ENCODE peak calls at places on chromosomes 11 and 22, in seven cellular contexts. B is heart left ventricle, C is upper lobe of left lung, T is suprapubic skin, M is body of pancreas, U is ovary, I is right lobe of liver. Y is an unnamed sample.

GRCh38 chr11:47305734-47306483 is 36.0 kb downstream of the MADD start:
- DNase-seq in B (peak; percentile 70), C (no peak), T (no peak), M (no peak), U (no peak), I (peak; percentile 60), Y (no peak)

GRCh38 chr11:123690490-123690889 is 36.1 kb upstream of the SCN3B start:
- DNase-seq in B (no peak), C (no peak), T (no peak), M (no peak), U (no peak), I (no peak), Y (no peak)

GRCh38 chr11:11798586-11799438 is 43.0 kb upstream of the USP47 start:
- DNase-seq in B (peak; percentile 78), C (peak; percentile 86), T (peak; percentile 87), M (peak; percentile 92), U (peak; percentile 70), I (peak; percentile 87), Y (no peak)

GRCh38 chr11:27914080-27914479 is 193.9 kb downstream of the KIF18A start:
- DNase-seq in B (no peak), C (no peak), T (no peak), M (no peak), U (no peak), I (no peak), Y (no peak)

GRCh38 chr11:24375351-24375750 is 121.5 kb upstream of the LUZP2 start:
- DNase-seq in B (no peak), C (no peak), T (no peak), M (no peak), U (no peak), I (no peak), Y (no peak)

GRCh38 chr11:111308140-111308539 is 9.8 kb downstream of the POU2AF3 start:
- DNase-seq in B (no peak), C (peak; percentile 42), T (no peak), M (peak; percentile 94), U (no peak), I (peak; percentile 89), Y (no peak)

GRCh38 chr11:83835423-83835822 is 549.3 kb upstream of the CCDC90B start:
- DNase-seq in B (no peak), C (no peak), T (no peak), M (no peak), U (no peak), I (no peak), Y (no peak)

GRCh38 chr11:102010776-102011500 is 36.3 kb upstream of the CFAP300 start:
- DNase-seq in B (peak; percentile 42), C (peak; percentile 89), T (peak; percentile 85), M (peak; percentile 7), U (no peak), I (no peak), Y (no peak)

GRCh38 chr11:11528986-11529385 is 92.8 kb downstream of the GALNT18 start:
- DNase-seq in B (no peak), C (no peak), T (no peak), M (no peak), U (no peak), I (no peak), Y (no peak)

GRCh38 chr11:5291207-5291838 is 10.4 kb downstream of the OR51B4 start:
- DNase-seq in B (no peak), C (no peak), T (no peak), M (no peak), U (no peak), I (no peak), Y (no peak)

GRCh38 chr11:35073691-35074382 is 65.1 kb upstream of the CD44 start:
- DNase-seq in B (no peak), C (no peak), T (no peak), M (no peak), U (no peak), I (no peak), Y (no peak)

GRCh38 chr11:32232516-32232915 is 141.6 kb downstream of the RCN1 start:
- DNase-seq in B (no peak), C (no peak), T (no peak), M (no peak), U (no peak), I (no peak), Y (no peak)

GRCh38 chr11:114416441-114416928 is 16.0 kb downstream of the RBM7 start:
- DNase-seq in B (no peak), C (no peak), T (no peak), M (no peak), U (no peak), I (no peak), Y (no peak)

DNA sequence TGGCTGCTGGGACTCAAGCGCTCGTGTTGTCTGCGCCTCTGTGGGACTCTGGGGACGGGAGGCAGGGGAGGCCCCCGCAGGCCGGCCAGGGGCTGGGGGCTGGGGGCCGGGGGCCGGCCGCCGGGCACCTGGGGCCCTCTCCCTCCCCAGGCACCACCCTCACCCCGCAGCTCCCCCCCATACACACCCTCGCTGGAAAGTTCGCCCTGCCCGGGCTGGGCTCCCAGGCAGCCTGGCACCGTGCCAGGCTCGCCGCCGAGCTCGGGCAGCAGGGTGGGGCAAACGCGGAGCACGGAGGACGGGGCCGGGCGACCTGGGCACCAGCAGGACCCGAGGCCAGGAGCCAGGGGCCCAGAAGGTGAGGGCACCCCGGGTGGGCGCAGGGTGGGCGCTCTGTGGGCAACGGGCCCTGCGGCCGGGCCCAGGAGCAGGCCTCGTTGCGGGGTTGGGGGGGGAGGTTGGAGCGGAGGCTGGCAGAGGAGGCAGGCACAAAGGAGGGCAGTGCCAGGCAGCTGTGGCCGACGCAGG is 76.7 kb upstream of the WNT7B start:
- DNase-seq in B (peak; percentile 83), C (peak; percentile 84), T (peak; percentile 86), M (peak; percentile 84), U (peak; percentile 81), I (peak; percentile 90), Y (no peak)
- TF ChIP-seq POLR2A in B (peak; percentile 56), C (peak; percentile 29), T (no peak), M (peak; percentile 34), U (no peak), I (no peak), Y (no peak)

GRCh38 chr11:62145261-62145871 is 21.6 kb downstream of the INCENP start:
- DNase-seq in B (no peak), C (no peak), T (no peak), M (peak; percentile 66), U (no peak), I (no peak), Y (no peak)

GRCh38 chr11:62142921-62143320 is 19.1 kb downstream of the INCENP start:
- DNase-seq in B (no peak), C (no peak), T (peak; percentile 34), M (no peak), U (peak; percentile 54), I (no peak), Y (no peak)

GRCh38 chr11:62142043-62142375 is 18.2 kb downstream of the INCENP start:
- DNase-seq in B (no peak), C (no peak), T (peak; percentile 50), M (no peak), U (no peak), I (no peak), Y (no peak)

GRCh38 chr11:62144641-62145255 is 20.9 kb downstream of the INCENP start:
- DNase-seq in B (no peak), C (no peak), T (peak; percentile 77), M (no peak), U (no peak), I (no peak), Y (peak; percentile 77)

DNA sequence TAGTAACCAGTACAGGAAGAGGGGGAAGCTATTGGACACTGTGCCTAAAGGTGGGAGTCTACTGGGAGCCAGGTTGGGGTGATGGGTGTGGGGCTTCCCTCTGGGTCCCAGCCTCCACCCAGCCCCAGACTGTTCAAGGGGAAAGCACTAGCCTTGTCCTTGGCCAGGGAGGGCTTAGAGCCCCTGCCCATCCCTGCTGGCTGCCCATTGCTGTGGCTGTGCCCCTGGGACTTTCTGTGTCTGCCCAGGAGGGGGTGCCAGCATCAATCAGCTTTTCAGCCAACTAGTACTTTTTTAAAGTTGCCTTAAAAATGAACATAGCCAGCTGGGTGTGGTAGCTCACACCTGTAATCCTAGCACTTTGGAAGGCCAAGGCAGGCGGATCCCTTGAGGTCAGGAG is 19.9 kb downstream of the INCENP start:
- DNase-seq in B (no peak), C (no peak), T (peak; percentile 63), M (no peak), U (no peak), I (no peak), Y (no peak)
- TF ChIP-seq CTCF in B (no peak), C (no peak), T (no peak), M (no peak), U (no peak), I (no peak), Y (no peak)

DNA sequence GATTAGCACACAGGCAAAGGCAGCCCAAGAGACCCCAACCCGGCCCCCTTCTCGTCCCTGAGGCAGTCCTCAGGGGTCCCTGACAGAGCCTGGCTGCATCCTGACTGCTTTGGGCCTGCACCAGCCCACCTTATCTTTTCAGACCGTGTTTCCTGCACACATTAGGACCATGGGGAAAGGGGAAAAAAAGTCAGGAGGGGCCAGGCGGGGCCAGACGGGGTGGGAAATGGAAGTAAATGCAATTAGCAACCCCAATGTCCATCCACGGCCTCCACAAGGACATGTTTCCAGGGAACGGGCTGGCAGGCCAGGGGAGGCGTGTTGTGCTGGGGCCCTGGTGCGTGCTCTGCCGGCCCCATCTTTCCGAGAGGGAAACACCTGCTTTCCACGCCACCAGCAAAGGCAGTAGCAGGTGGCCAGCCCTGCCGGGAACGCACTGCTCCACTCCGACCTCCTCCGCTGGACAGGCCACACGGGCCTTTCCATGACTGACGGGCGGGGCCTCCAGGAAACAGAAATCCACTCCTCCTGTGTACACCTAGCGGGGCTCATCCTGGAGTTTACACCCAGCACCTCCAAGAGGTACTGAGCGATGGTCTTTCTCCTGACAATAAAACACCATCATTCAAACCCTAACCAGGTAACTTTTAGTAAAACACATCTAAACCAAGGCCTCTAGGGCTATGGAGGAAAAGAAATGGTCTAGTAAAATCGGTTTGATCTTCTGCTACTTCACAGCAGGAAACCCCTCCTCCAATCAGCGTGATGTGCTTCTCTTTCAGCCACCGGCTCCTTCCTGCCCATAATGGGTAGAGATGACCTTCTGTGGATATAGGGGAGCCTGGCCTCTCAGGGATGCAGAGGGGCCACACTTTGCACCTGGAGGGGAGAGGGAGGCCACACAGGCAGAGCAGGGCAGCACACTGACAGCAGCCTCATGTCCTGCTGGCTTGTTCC is 7.2 kb downstream of the EHD1 start:
- DNase-seq in B (no peak), C (no peak), T (no peak), M (peak; percentile 48), U (no peak), I (no peak), Y (no peak)
- H3K4me1 ChIP-seq in B (peaks cover 91% of the 10 kb centered on the region), C (peaks cover 84% of the 10 kb centered on the region), T (peaks cover 81% of the 10 kb centered on the region), M (peaks cover 19% of the 10 kb centered on the region), U (peaks cover 20% of the 10 kb centered on the region), I (peaks cover 66% of the 10 kb centered on the region), Y (peaks cover 92% of the 10 kb centered on the region)

GRCh38 chr11:72113170-72113808 is 794 bp upstream of the ANAPC15 start:
- DNase-seq in B (no peak), C (no peak), T (no peak), M (no peak), U (no peak), I (no peak), Y (no peak)

GRCh38 chr11:72114570-72114969 is 2.1 kb upstream of the ANAPC15 start:
- DNase-seq in B (no peak), C (no peak), T (no peak), M (no peak), U (no peak), I (no peak), Y (no peak)

GRCh38 chr11:72112541-72113136 is at the start of gene ANAPC15:
- DNase-seq in B (peak; percentile 99), C (peak; percentile 99), T (peak; percentile 100), M (peak; percentile 98), U (peak; percentile 99), I (peak; percentile 99), Y (peak; percentile 100)

GRCh38 chr11:72111300-72111699 is 1.2 kb downstream of the ANAPC15 start:
- DNase-seq in B (no peak), C (no peak), T (no peak), M (no peak), U (no peak), I (no peak), Y (no peak)

GRCh38 chr11:72111803-72112540 is 523 bp downstream of the ANAPC15 start:
- DNase-seq in B (peak; percentile 97), C (peak; percentile 98), T (peak; percentile 96), M (peak; percentile 96), U (peak; percentile 92), I (peak; percentile 96), Y (peak; percentile 100)
- TF ChIP-seq POLR2A in B (peak; percentile 98), C (peak; percentile 93), T (no peak), M (peak; percentile 52), U (peak; percentile 97), I (peak; percentile 92), Y (peak; percentile 95)

Y was measured in vagina.